ENCODE peak calls at places on chromosome 1, in six cellular contexts. W, U, Y, D, A and B are unnamed samples.

GRCh38 chr1:246607466-246607865 is 41.2 kb downstream of the CNST start:
- DNase-seq in Y (no peak), D (no peak), U (no peak), W (no peak), A (no peak), B (no peak)

GRCh38 chr1:160877221-160877620 is 7.8 kb downstream of the ITLN1 start:
- DNase-seq in Y (no peak), W (no peak), U (no peak), A (no peak), D (no peak), B (no peak)

GRCh38 chr1:49106438-49106837 is 329.7 kb upstream of the BEND5 start:
- DNase-seq in A (no peak), U (no peak), W (no peak), Y (no peak), D (no peak), B (no peak)

GRCh38 chr1:32200226-32201010 is at the start of gene CCDC28B:
- DNase-seq in Y (peak; percentile 78), D (peak; percentile 74), A (peak; percentile 67), U (no peak), W (peak; percentile 71), B (peak; percentile 65)

GRCh38 chr1:153626929-153627796 is at the start of gene S100A13:
- DNase-seq in Y (peak; percentile 88), D (peak; percentile 84), W (peak; percentile 80), A (peak; percentile 87), U (peak; percentile 93), B (peak; percentile 65)

GRCh38 chr1:20233394-20233793 is 47.1 kb upstream of the PLA2G2C start:
- DNase-seq in U (peak; percentile 21), Y (no peak), D (no peak), A (no peak), W (no peak), B (no peak)

GRCh38 chr1:53127546-53127945 is 14.9 kb downstream of the SLC1A7 start:
- DNase-seq in D (peak; percentile 14), W (no peak), A (no peak), Y (peak; percentile 12), U (no peak), B (no peak)

GRCh38 chr1:94641990-94642389 is 100.4 kb upstream of the F3 start:
- DNase-seq in A (no peak), U (no peak), D (no peak), W (no peak), Y (no peak), B (peak; percentile 2)

GRCh38 chr1:55069280-55069679 is 29.9 kb downstream of the PCSK9 start:
- DNase-seq in W (no peak), Y (no peak), D (no peak), U (no peak), A (no peak), B (no peak)

GRCh38 chr1:32063261-32063681 is 9.5 kb upstream of the TMEM39B start:
- DNase-seq in W (no peak), A (no peak), Y (no peak), D (no peak), U (peak; percentile 32), B (no peak)

GRCh38 chr1:226938903-226939438 is 1.1 kb upstream of the COQ8A start:
- DNase-seq in Y (no peak), W (no peak), A (no peak), U (no peak), D (no peak), B (no peak)

GRCh38 chr1:183812686-183813569 is 8.0 kb downstream of the RGL1 start:
- DNase-seq in A (no peak), D (no peak), U (no peak), Y (no peak), W (no peak), B (no peak)

GRCh38 chr1:221778535-221779142 is 36.8 kb upstream of the DUSP10 start:
- DNase-seq in Y (peak; percentile 55), U (no peak), W (no peak), D (no peak), A (no peak), B (no peak)

GRCh38 chr1:53376742-53377437 is 49.0 kb upstream of the LRP8 start:
- DNase-seq in A (no peak), U (no peak), Y (peak; percentile 7), D (no peak), W (no peak), B (no peak)

GRCh38 chr1:217106231-217106630 is 383.0 kb upstream of the ESRRG start:
- DNase-seq in A (no peak), Y (no peak), D (no peak), W (no peak), U (no peak), B (no peak)

GRCh38 chr1:111737216-111738132 is 1.7 kb downstream of the INKA2 start:
- DNase-seq in U (no peak), W (no peak), D (peak; percentile 10), Y (no peak), A (no peak), B (no peak)

GRCh38 chr1:77539510-77540142 is 142.8 kb downstream of the ZZZ3 start:
- DNase-seq in A (no peak), U (no peak), D (no peak), Y (no peak), W (no peak), B (no peak)

GRCh38 chr1:21909286-21909759 is 27.8 kb downstream of the HSPG2 start:
- DNase-seq in D (no peak), W (no peak), U (no peak), A (no peak), Y (peak; percentile 81), B (no peak)

GRCh38 chr1:4172659-4173599 is 272.9 kb upstream of the C1orf174 start:
- DNase-seq in Y (no peak), A (no peak), D (no peak), W (no peak), U (peak; percentile 10), B (no peak)

GRCh38 chr1:177945943-177946650 is 23.8 kb downstream of the SEC16B start:
- DNase-seq in D (peak; percentile 57), Y (no peak), A (peak; percentile 67), W (peak; percentile 38), U (peak; percentile 44), B (no peak)

GRCh38 chr1:216306830-216307229 is 116.4 kb downstream of the USH2A start:
- DNase-seq in Y (no peak), D (no peak), A (no peak), W (no peak), U (no peak), B (no peak)

DNA sequence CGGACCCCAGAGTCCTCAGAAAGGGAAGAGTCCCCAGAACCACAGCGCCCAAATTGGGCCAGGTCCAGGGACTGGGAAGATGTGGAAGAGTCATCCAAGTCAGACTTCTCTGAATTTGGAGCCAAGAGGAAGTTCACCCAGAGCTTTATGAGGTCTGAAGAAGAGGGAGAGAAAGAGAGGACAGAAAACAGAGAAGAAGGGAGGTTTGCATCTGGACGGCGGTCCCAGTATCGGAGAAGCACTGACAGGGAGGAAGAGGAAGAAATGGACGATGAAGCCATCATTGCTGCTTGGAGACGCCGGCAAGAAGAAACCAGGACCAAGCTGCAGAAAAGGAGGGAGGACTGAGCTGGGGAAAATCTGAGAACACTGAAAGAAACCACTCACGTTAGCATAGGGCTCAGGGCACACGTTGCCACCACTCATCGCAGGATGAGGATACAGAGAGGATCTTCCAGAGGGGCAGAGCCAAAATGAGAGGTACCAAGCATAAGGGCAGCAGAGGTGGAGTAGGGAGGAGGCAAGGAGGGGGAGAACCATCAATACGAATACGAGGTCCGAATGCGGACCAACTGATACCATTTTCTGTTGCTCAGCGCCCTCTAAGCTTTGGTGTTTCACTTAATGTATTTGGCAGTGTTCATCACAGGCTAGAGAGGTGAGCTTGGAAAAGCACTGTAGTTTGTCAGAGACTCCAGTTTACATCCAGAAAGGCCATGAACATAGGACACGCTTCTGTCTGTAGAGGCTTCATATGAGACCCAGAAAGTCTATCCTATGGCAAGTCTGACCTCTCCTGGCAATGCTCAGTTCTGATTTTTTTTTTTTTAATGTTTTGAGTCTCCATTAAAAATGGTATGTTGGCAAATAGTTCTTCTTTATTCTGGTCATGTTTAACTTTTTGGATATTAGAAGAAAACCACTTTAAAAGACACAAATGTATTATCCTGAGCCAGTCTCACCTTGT is 34.7 kb downstream of the STYXL2 start:
- DNase-seq in W (no peak), Y (no peak), D (no peak), A (no peak), U (no peak), B (no peak)
- H3K27ac ChIP-seq in W (no peak overlapping the region), Y (no peak overlapping the region), D (no peak overlapping the region), A (no peak overlapping the region), U (no peak overlapping the region), B (no peak overlapping the region)

GRCh38 chr1:230112131-230112701 is 45.2 kb downstream of the GALNT2 start:
- DNase-seq in Y (no peak), A (no peak), U (no peak), D (no peak), W (no peak), B (no peak)

GRCh38 chr1:230112782-230113181 is 45.7 kb downstream of the GALNT2 start:
- DNase-seq in W (no peak), A (no peak), U (no peak), D (no peak), Y (no peak), B (no peak)

GRCh38 chr1:230113605-230114241 is 46.7 kb downstream of the GALNT2 start:
- DNase-seq in W (no peak), U (no peak), Y (peak; percentile 64), A (peak; percentile 58), D (no peak), B (no peak)

GRCh38 chr1:230114245-230114651 is 47.2 kb downstream of the GALNT2 start:
- DNase-seq in D (no peak), W (no peak), U (no peak), Y (no peak), A (no peak), B (no peak)

DNA sequence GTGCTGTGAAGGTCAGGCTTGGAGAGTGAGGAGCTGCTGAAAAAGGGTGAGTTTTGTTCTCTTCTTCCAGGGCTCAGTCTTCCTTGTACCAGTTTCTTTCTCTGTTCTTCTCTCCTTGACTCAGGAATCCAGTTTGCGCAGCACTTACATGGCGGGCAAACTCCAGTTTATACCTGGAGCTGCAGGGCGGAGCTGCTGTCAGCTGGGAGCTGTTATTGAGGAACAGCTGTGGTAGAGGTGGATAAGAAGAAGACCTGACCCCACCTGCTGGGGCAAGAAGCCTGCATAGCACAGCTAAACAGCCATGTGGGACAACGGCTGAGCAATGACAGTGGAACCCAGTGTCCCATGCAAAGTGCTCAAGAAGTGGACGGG is 46.2 kb downstream of the GALNT2 start:
- DNase-seq in W (no peak), A (no peak), Y (no peak), U (no peak), D (no peak), B (no peak)
- H3K27ac ChIP-seq in W (peak overlapping the region; percentile 50), A (peak overlapping the region; percentile 77), Y (no peak overlapping the region), U (no peak overlapping the region), D (no peak overlapping the region), B (peak overlapping the region; percentile 77)

DNA sequence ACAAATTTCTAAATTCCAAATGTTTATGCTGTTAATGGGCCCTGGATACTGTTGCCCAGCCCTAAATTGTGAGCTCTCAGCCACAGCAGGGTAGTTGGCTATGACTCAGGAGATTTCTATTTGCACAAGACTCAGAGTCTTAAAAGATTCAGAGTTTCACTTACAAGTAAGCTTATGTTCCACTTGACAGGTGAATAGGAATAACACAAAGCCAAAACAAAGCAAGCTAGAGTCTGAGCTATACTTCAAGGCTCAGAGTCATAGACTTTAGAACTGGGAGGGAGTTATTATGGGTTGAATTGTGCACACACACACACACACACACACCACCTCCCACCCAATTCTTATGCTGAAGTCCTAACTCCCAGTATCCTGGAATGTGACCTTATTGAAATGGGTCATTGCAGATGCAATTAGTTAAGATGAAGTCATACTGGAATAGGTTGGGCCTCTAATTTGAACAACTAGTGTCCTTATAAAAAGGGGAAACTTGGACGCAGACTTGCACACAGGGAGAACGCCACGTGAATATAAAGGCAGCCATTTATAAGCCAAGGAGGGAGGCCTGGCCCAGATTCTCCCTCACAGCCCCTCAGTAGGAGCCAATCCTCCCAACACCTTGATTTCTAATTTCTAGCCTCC is 30.2 kb downstream of the PRDX6 start:
- DNase-seq in D (no peak), A (no peak), U (peak; percentile 13), W (no peak), Y (no peak), B (no peak)
- H3K27ac ChIP-seq in D (peak overlapping the region; percentile 14), A (no peak overlapping the region), U (no peak overlapping the region), W (no peak overlapping the region), Y (no peak overlapping the region), B (no peak overlapping the region)

GRCh38 chr1:223714421-223714724 is 2.0 kb downstream of the CAPN2 start:
- DNase-seq in Y (no peak), A (no peak), W (no peak), D (no peak), U (no peak), B (no peak)
- H3K27ac ChIP-seq in Y (no peak overlapping the region), A (no peak overlapping the region), W (no peak overlapping the region), D (peak overlapping the region; percentile 53), U (peak overlapping the region; percentile 96), B (peak overlapping the region; percentile 99)